ENCODE peak calls at places on chromosome 19, in four cellular contexts. W is cardiac muscle cell, O is pancreas, A is esophagus squamous epithelium. V is an unnamed sample.

GRCh38 chr19:1814833-1815604 is 2.9 kb upstream of the ATP8B3 start:
- DNase-seq in W (no peak), O (no peak), A (no peak), V (no peak)

GRCh38 chr19:6556043-6556449 is 25.2 kb downstream of the TNFSF9 start:
- DNase-seq in W (no peak), O (no peak), A (no peak), V (no peak)

GRCh38 chr19:5828661-5829566 is 10.6 kb downstream of the FUT6 start:
- DNase-seq in W (peak; percentile 96), O (no peak), A (no peak), V (no peak)

GRCh38 chr19:11902228-11902627 is 14.6 kb downstream of the ZNF69 start:
- DNase-seq in W (no peak), O (no peak), A (no peak), V (no peak)

GRCh38 chr19:1432507-1432887 is 5.7 kb upstream of the RPS15 start:
- DNase-seq in W (no peak), O (no peak), A (no peak), V (no peak)

GRCh38 chr19:46133101-46133627 is 8.7 kb upstream of the IGFL3 start:
- DNase-seq in W (peak; percentile 86), O (peak; percentile 23), A (no peak), V (peak; percentile 59)

GRCh38 chr19:1699998-1700732 is 47.8 kb upstream of the TCF3 start:
- DNase-seq in W (no peak), O (no peak), A (no peak), V (no peak)

GRCh38 chr19:5038631-5039271 is 69.8 kb downstream of the KDM4B start:
- DNase-seq in W (no peak), O (no peak), A (no peak), V (peak; percentile 38)

GRCh38 chr19:28878862-28879566 is 333.9 kb downstream of the UQCRFS1 start:
- DNase-seq in W (peak; percentile 93), O (peak; percentile 56), A (no peak), V (peak; percentile 68)

GRCh38 chr19:18878058-18878797 is 17.7 kb downstream of the CERS1 start:
- DNase-seq in W (no peak), O (no peak), A (no peak), V (no peak)

GRCh38 chr19:4318460-4318859 is 14.1 kb downstream of the FSD1 start:
- DNase-seq in W (no peak), O (no peak), A (no peak), V (no peak)

GRCh38 chr19:53389591-53390377 is 5.2 kb upstream of the ZNF765 start:
- DNase-seq in W (no peak), O (no peak), A (no peak), V (no peak)

GRCh38 chr19:5144545-5145179 is 175.7 kb downstream of the KDM4B start:
- DNase-seq in W (no peak), O (no peak), A (no peak), V (no peak)

GRCh38 chr19:38721977-38722773 is 22.1 kb downstream of the CAPN12 start:
- DNase-seq in W (peak; percentile 88), O (no peak), A (no peak), V (peak; percentile 74)

GRCh38 chr19:45402469-45403070 is 2.3 kb downstream of the PPP1R13L start:
- DNase-seq in W (peak; percentile 80), O (peak; percentile 58), A (no peak), V (no peak)

GRCh38 chr19:36547001-36547732 is 19.1 kb upstream of the ZNF260 start:
- DNase-seq in W (no peak), O (no peak), A (no peak), V (no peak)

GRCh38 chr19:33216198-33216830 is 9.3 kb downstream of the SLC7A10 start:
- DNase-seq in W (no peak), O (no peak), A (no peak), V (no peak)

GRCh38 chr19:48338253-48338755 is 13.0 kb downstream of the EMP3 start:
- DNase-seq in W (no peak), O (no peak), A (no peak), V (no peak)

GRCh38 chr19:48631254-48631653 is 5.9 kb downstream of the DBP start:
- DNase-seq in W (no peak), O (no peak), A (no peak), V (no peak)

GRCh38 chr19:10764340-10764894 is 46.5 kb downstream of the DNM2 start:
- DNase-seq in W (peak; percentile 24), O (no peak), A (no peak), V (peak; percentile 62)

GRCh38 chr19:37506387-37507166 is at the start of gene ZNF793:
- DNase-seq in W (peak; percentile 90), O (peak; percentile 82), A (peak; percentile 15), V (no peak)

GRCh38 chr19:10891360-10892108 is 20.2 kb downstream of the CARM1 start:
- DNase-seq in W (no peak), O (peak; percentile 49), A (no peak), V (no peak)

GRCh38 chr19:37931941-37932655 is 25.1 kb downstream of the SIPA1L3 start:
- DNase-seq in W (peak; percentile 61), O (peak; percentile 89), A (no peak), V (peak; percentile 92)

GRCh38 chr19:3132971-3133792 is 2.7 kb upstream of the GNA15 start:
- DNase-seq in W (no peak), O (peak; percentile 50), A (no peak), V (no peak)

DNA sequence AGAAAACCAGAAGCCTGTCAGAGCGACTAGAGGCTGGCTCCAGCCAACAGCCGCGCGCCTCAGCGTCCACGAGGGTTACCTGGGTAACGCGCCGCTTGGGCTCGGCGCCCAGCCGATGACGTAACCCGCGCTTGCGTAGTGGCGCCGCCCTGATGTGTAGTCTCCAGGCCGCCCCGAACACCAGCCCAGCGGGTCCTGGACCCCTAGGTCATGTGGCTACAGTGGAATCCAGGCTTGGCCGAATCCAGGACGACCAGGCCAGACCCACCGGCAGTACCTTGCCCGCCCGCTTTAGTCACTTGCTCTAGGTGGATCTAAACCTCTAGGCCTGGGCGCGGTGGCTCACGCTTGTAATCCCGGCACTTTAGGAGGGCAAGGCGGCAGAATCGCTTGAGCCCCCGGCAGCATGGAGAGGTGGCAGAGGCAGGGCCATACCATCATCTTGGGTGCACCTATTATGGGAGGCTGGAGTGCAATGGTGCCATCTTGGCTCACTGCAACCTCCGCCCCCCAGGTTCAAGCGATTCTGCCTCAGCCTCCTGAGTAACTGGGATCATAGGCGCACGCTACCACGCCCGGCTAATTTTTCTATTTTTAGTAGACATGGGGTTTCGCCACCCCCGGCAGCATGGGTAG is 7.2 kb upstream of the ZNF606 start:
- DNase-seq in W (peak; percentile 95), O (peak; percentile 75), A (no peak), V (peak; percentile 81)
- H3K4me1 ChIP-seq in W (peaks cover 7% of the 10 kb centered on the region), O (no peaks in the 10 kb centered on the region), A (no peaks in the 10 kb centered on the region), V (no peaks in the 10 kb centered on the region)

GRCh38 chr19:17069249-17069648 is 6.0 kb downstream of the HAUS8 start:
- DNase-seq in W (peak; percentile 31), O (no peak), A (no peak), V (no peak)
- H3K4me3 ChIP-seq in W (no peak overlapping the region), O (no peak overlapping the region), A (no peak overlapping the region), V (no peak overlapping the region)

GRCh38 chr19:35141627-35142401 is 1.2 kb upstream of the FXYD7 start:
- DNase-seq in W (no peak), O (peak; percentile 44), A (no peak), V (no peak)
- TF ChIP-seq CTCF in W (no peak), O (no peak), A (no peak), V (no peak)

GRCh38 chr19:13024126-13024957 is 29.1 kb downstream of the NFIX start:
- DNase-seq in W (no peak), O (no peak), A (no peak), V (no peak)

GRCh38 chr19:13023666-13024065 is 28.4 kb downstream of the NFIX start:
- DNase-seq in W (no peak), O (no peak), A (no peak), V (no peak)

GRCh38 chr19:13026478-13026999 is 31.3 kb downstream of the NFIX start:
- DNase-seq in W (no peak), O (peak; percentile 66), A (no peak), V (no peak)

GRCh38 chr19:13025819-13026477 is 30.7 kb downstream of the NFIX start:
- DNase-seq in W (no peak), O (no peak), A (no peak), V (no peak)

DNA sequence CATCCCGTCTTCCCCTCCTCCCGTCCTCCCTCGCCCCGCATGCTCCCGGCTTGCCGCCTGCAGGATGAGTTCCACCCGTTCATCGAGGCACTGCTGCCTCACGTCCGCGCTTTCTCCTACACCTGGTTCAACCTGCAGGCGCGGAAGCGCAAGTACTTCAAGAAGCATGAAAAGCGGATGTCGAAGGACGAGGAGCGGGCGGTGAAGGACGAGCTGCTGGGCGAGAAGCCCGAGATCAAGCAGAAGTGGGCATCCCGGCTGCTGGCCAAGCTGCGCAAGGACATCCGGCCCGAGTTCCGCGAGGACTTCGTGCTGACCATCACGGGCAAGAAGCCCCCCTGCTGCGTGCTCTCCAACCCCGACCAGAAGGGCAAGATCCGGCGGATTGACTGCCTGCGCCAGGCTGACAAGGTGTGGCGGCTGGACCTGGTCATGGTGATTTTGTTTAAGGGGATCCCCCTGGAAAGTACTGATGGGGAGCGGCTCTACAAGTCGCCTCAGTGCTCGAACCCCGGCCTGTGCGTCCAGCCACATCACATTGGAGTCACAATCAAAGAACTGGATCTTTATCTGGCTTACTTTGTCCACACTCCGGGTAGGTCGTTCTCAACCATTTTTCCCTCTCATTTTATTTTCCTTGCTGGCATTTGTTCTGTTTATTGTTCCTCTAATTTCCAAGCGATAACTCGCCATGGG is 29.8 kb downstream of the NFIX start:
- DNase-seq in W (no peak), O (no peak), A (no peak), V (no peak)
- H3K4me1 ChIP-seq in W (peaks cover 4% of the 10 kb centered on the region), O (peaks cover 13% of the 10 kb centered on the region), A (peaks cover 47% of the 10 kb centered on the region), V (peaks cover 6% of the 10 kb centered on the region)

GRCh38 chr19:7871530-7872305 is 2.5 kb downstream of the PRR36 start:
- DNase-seq in W (peak; percentile 96), O (peak; percentile 96), A (no peak), V (peak; percentile 89)
- H3K4me3 ChIP-seq in W (peak overlapping the region; percentile 20), O (no peak overlapping the region), A (peak overlapping the region; percentile 44), V (no peak overlapping the region)

GRCh38 chr19:41699231-41699967 is 9.0 kb upstream of the CEACAM5 start:
- DNase-seq in W (no peak), O (peak; percentile 28), A (no peak), V (peak; percentile 30)

GRCh38 chr19:41700381-41701195 is 7.8 kb upstream of the CEACAM5 start:
- DNase-seq in W (no peak), O (no peak), A (no peak), V (peak; percentile 38)

GRCh38 chr19:41702208-41702651 is 6.2 kb upstream of the CEACAM5 start:
- DNase-seq in W (no peak), O (no peak), A (no peak), V (no peak)

GRCh38 chr19:41699968-41700323 is 8.5 kb upstream of the CEACAM5 start:
- DNase-seq in W (no peak), O (no peak), A (no peak), V (peak; percentile 34)

GRCh38 chr19:41701401-41702075 is 6.9 kb upstream of the CEACAM5 start:
- DNase-seq in W (no peak), O (no peak), A (no peak), V (peak; percentile 34)
- TF ChIP-seq CTCF in W (peak; percentile 11), O (no peak), A (no peak), V (peak; percentile 43)

GRCh38 chr19:17722655-17723240 is 3.5 kb downstream of the MAP1S start:
- DNase-seq in W (no peak), O (no peak), A (no peak), V (no peak)

GRCh38 chr19:17720487-17720839 is 1.2 kb downstream of the MAP1S start:
- DNase-seq in W (no peak), O (no peak), A (no peak), V (no peak)

GRCh38 chr19:17718988-17719711 is at the start of gene MAP1S:
- DNase-seq in W (peak; percentile 89), O (no peak), A (no peak), V (peak; percentile 75)

GRCh38 chr19:17719730-17720486 is 628 bp downstream of the MAP1S start:
- DNase-seq in W (no peak), O (peak; percentile 51), A (no peak), V (no peak)

GRCh38 chr19:17721821-17722220 is 2.5 kb downstream of the MAP1S start:
- DNase-seq in W (no peak), O (no peak), A (no peak), V (no peak)
- H3K4me1 ChIP-seq in W (peaks cover 8% of the 10 kb centered on the region), O (peaks cover 6% of the 10 kb centered on the region), A (peaks cover 23% of the 10 kb centered on the region), V (peaks cover 11% of the 10 kb centered on the region)